ENCODE peak calls at places on chromosomes 13 and 19, in four cellular contexts. I is K562, Z is HepG2, Q is GM12878. S is an unnamed sample.

GRCh38 chr13:62185631-62186256 is 770.1 kb upstream of the PCDH20 start:
- DNase-seq in Z (no peak), I (no peak), Q (no peak), S (no peak)

GRCh38 chr19:19711306-19711933 is 21.5 kb downstream of the ZNF14 start:
- DNase-seq in Z (no peak), I (no peak), Q (no peak), S (no peak)

GRCh38 chr19:8028951-8029491 is 23.5 kb upstream of the CCL25 start:
- DNase-seq in I (peak; percentile 47), Q (no peak), Z (no peak), S (no peak)

GRCh38 chr19:39419003-39419402 is 6.5 kb downstream of the PLEKHG2 start:
- DNase-seq in I (no peak), Z (no peak), Q (no peak), S (no peak)

GRCh38 chr19:35346193-35347052 is 1.3 kb upstream of the FFAR1 start:
- DNase-seq in Q (peak; percentile 74), I (peak; percentile 26), Z (peak; percentile 16), S (no peak)

GRCh38 chr13:98839826-98840769 is 87.6 kb upstream of the SLC15A1 start:
- DNase-seq in I (peak; percentile 55), Z (peak; percentile 46), Q (no peak), S (peak; percentile 75)

GRCh38 chr13:60329221-60329983 is 67.6 kb upstream of the TDRD3 start:
- DNase-seq in Q (peak; percentile 7), Z (peak; percentile 12), I (peak; percentile 35), S (peak; percentile 53)

GRCh38 chr13:79782541-79783216 is 301.7 kb downstream of the NDFIP2 start:
- DNase-seq in Z (peak; percentile 14), Q (no peak), I (no peak), S (no peak)

GRCh38 chr13:64158910-64159309 is 2743.3 kb upstream of the PCDH20 start:
- DNase-seq in Z (no peak), Q (no peak), I (no peak), S (no peak)

GRCh38 chr13:80716610-80717081 is 375.7 kb upstream of the SPRY2 start:
- DNase-seq in I (no peak), Q (no peak), Z (no peak), S (peak; percentile 26)

GRCh38 chr13:114161644-114162532 is 17.2 kb upstream of the CFAP97D2 start:
- DNase-seq in I (no peak), Z (peak; percentile 63), Q (no peak), S (no peak)

GRCh38 chr19:45790942-45791341 is 1.7 kb downstream of the DMWD start:
- DNase-seq in Z (no peak), I (no peak), Q (no peak), S (no peak)

GRCh38 chr13:77733674-77734073 is 36.2 kb downstream of the SLAIN1 start:
- DNase-seq in Q (no peak), Z (no peak), I (no peak), S (peak; percentile 38)

GRCh38 chr19:51030631-51031030 is 4.2 kb downstream of the KLK12 start:
- DNase-seq in Z (no peak), I (no peak), Q (no peak), S (no peak)

DNA sequence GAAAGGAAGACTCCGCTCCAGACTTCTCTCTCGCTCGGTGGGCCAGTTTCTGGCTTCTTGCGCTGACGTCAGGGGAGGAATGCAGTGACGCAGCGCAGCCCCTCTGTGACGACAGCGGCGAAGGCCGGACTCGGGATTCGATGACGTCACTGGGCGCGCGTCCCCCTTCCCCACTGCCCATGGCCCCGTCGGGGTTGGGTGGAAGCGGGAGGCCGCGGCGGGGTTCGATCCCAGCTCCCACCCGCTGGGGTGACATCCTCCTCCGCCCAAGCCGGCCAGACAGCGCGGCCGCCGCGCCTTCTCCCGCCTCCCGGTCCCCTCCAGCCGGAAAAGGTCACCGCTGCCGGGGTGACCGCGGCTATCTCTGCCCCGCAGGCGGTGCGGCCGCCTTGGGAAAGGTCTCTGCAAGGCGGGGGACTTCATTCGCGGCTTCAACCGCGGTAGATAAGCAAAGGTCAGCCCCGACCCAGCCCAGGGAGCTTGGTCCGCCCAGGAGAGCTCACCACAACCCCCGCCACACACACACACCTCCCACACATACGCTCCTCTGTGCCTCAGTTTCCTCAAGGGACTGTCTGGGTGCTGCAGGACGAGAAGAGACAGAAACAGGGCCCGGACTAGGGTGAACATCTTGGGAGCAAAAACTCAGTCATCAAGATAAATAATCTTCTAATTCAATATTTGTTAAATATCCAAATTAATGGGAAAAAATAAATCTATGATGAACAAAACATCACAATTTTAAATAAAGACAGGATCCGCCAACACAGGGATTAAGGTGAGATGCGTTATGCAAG is 844 bp upstream of the RFX1 start:
- DNase-seq in I (peak; percentile 84), Q (no peak), Z (no peak), S (peak; percentile 70)
- TF ChIP-seq FOXK2 in I (peak; percentile 36), Q (no peak), Z (no peak), S (no peak)

GRCh38 chr13:43284162-43284561 is 260.8 kb downstream of the DNAJC15 start:
- DNase-seq in I (no peak), Q (no peak), Z (no peak), S (no peak)
- TF ChIP-seq BHLHE40 in I (no peak), Q (no peak), Z (no peak), S (no peak)

DNA sequence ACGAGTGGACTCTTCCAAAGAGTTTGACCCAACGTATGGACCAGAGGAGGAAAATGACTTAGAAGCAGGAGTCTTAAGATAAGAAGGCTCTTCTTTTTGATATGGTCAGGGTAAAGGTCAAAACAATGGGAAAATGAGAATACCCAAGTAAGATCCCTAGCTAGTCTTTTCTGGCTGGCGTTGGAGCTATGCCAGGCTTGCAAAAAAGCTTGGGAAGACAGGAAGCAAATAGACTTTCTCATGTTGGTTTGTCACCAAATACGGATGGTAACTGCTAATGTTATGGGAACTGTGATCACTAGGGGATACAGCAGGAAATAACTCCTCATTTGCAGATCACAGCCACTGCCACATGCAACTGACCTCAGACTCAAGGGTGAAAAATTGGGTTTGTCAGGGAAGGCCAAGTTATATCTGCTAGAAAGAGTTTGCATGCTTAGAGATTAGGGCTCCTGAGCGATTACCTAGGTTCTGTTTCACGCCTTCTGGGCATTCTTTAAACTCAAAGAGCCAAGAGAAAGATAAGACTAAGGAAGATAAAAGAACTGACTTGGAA is 162.9 kb downstream of the NHLRC3 start:
- DNase-seq in Q (no peak), Z (no peak), I (no peak), S (no peak)
- TF ChIP-seq FOXK2 in Q (no peak), Z (no peak), I (no peak), S (no peak)

GRCh38 chr19:56097776-56098175 is 23.3 kb downstream of the ZNF787 start:
- DNase-seq in Z (no peak), I (no peak), Q (no peak), S (no peak)
- TF ChIP-seq BHLHE40 in Z (no peak), I (no peak), Q (no peak), S (no peak)

GRCh38 chr19:4620675-4621074 is 18.6 kb upstream of the TNFAIP8L1 start:
- DNase-seq in Q (no peak), Z (no peak), I (peak; percentile 36), S (no peak)

GRCh38 chr19:4619668-4620294 is 19.5 kb upstream of the TNFAIP8L1 start:
- DNase-seq in Z (no peak), Q (no peak), I (no peak), S (no peak)

GRCh38 chr19:4624301-4624700 is 15.0 kb upstream of the TNFAIP8L1 start:
- DNase-seq in I (no peak), Z (no peak), Q (no peak), S (no peak)

GRCh38 chr19:4622695-4623421 is 16.5 kb upstream of the TNFAIP8L1 start:
- DNase-seq in I (peak; percentile 77), Z (peak; percentile 50), Q (no peak), S (no peak)

GRCh38 chr19:4624733-4625362 is 14.5 kb upstream of the TNFAIP8L1 start:
- DNase-seq in Z (peak; percentile 66), Q (no peak), I (peak; percentile 43), S (peak; percentile 53)
- TF ChIP-seq FOXK2 in Z (no peak), Q (no peak), I (no peak), S (no peak)

GRCh38 chr19:17830567-17831418 is 9.5 kb upstream of the INSL3 start:
- DNase-seq in I (peak; percentile 100), Z (no peak), Q (no peak), S (peak; percentile 100)
- TF ChIP-seq BHLHE40 in I (no peak), Z (no peak), Q (no peak), S (no peak)

S was measured in HEK293T.